ENCODE peak calls at places on chromosomes 1 and 21, in five cellular contexts. One of them, this sample, is unnamed.

GRCh38 chr1:23103001-23103879 is 65.4 kb downstream of the LUZP1 start:
- DNase-seq in LoVo: peak; percentile 14
- DNase-seq in tibial artery: no peak
- DNase-seq in OCI-LY7: peak; percentile 36
- DNase-seq in activated CD4-positive, alpha-beta T cell treated with anti-CD3 and anti-CD28 coated beads, Interleukin-2, amount 10 ng/mL, durations not matched to agents 7 days and 5 days: peak; percentile 33
- DNase-seq in this sample: no peak

GRCh38 chr1:51421961-51422360 is 91.6 kb upstream of the TTC39A start:
- DNase-seq in tibial artery: no peak
- DNase-seq in OCI-LY7: peak; percentile 62
- DNase-seq in LoVo: peak; percentile 19
- DNase-seq in activated CD4-positive, alpha-beta T cell treated with anti-CD3 and anti-CD28 coated beads, Interleukin-2, amount 10 ng/mL, durations not matched to agents 7 days and 5 days: no peak
- DNase-seq in this sample: no peak

GRCh38 chr1:89356658-89357400 is 7.0 kb upstream of the GBP6 start:
- DNase-seq in LoVo: no peak
- DNase-seq in activated CD4-positive, alpha-beta T cell treated with anti-CD3 and anti-CD28 coated beads, Interleukin-2, amount 10 ng/mL, durations not matched to agents 7 days and 5 days: no peak
- DNase-seq in OCI-LY7: no peak
- DNase-seq in tibial artery: no peak
- DNase-seq in this sample: no peak

GRCh38 chr1:32989160-32989894 is 24.7 kb upstream of the RNF19B start:
- DNase-seq in LoVo: peak; percentile 49
- DNase-seq in activated CD4-positive, alpha-beta T cell treated with anti-CD3 and anti-CD28 coated beads, Interleukin-2, amount 10 ng/mL, durations not matched to agents 7 days and 5 days: peak; percentile 32
- DNase-seq in OCI-LY7: no peak
- DNase-seq in tibial artery: peak; percentile 88
- DNase-seq in this sample: no peak

GRCh38 chr1:77541162-77541545 is 141.3 kb downstream of the ZZZ3 start:
- DNase-seq in tibial artery: no peak
- DNase-seq in activated CD4-positive, alpha-beta T cell treated with anti-CD3 and anti-CD28 coated beads, Interleukin-2, amount 10 ng/mL, durations not matched to agents 7 days and 5 days: no peak
- DNase-seq in OCI-LY7: peak; percentile 50
- DNase-seq in LoVo: no peak
- DNase-seq in this sample: no peak

GRCh38 chr1:89965203-89965900 is 29.6 kb upstream of the ZNF326 start:
- DNase-seq in tibial artery: no peak
- DNase-seq in activated CD4-positive, alpha-beta T cell treated with anti-CD3 and anti-CD28 coated beads, Interleukin-2, amount 10 ng/mL, durations not matched to agents 7 days and 5 days: no peak
- DNase-seq in LoVo: no peak
- DNase-seq in OCI-LY7: no peak
- DNase-seq in this sample: no peak

GRCh38 chr1:83849191-83850061 is 149.5 kb downstream of the TTLL7 start:
- DNase-seq in OCI-LY7: no peak
- DNase-seq in tibial artery: no peak
- DNase-seq in LoVo: no peak
- DNase-seq in activated CD4-positive, alpha-beta T cell treated with anti-CD3 and anti-CD28 coated beads, Interleukin-2, amount 10 ng/mL, durations not matched to agents 7 days and 5 days: no peak
- DNase-seq in this sample: peak; percentile 19

GRCh38 chr21:42745511-42746239 is 92.3 kb downstream of the PDE9A start:
- DNase-seq in LoVo: no peak
- DNase-seq in activated CD4-positive, alpha-beta T cell treated with anti-CD3 and anti-CD28 coated beads, Interleukin-2, amount 10 ng/mL, durations not matched to agents 7 days and 5 days: no peak
- DNase-seq in tibial artery: no peak
- DNase-seq in OCI-LY7: no peak
- DNase-seq in this sample: no peak

GRCh38 chr1:112358061-112358770 is 37.8 kb upstream of the CTTNBP2NL start:
- DNase-seq in tibial artery: peak; percentile 28
- DNase-seq in activated CD4-positive, alpha-beta T cell treated with anti-CD3 and anti-CD28 coated beads, Interleukin-2, amount 10 ng/mL, durations not matched to agents 7 days and 5 days: no peak
- DNase-seq in LoVo: no peak
- DNase-seq in OCI-LY7: no peak
- DNase-seq in this sample: no peak

GRCh38 chr1:92538413-92539061 is 51.8 kb upstream of the GFI1 start:
- DNase-seq in activated CD4-positive, alpha-beta T cell treated with anti-CD3 and anti-CD28 coated beads, Interleukin-2, amount 10 ng/mL, durations not matched to agents 7 days and 5 days: peak; percentile 16
- DNase-seq in LoVo: no peak
- DNase-seq in OCI-LY7: no peak
- DNase-seq in tibial artery: no peak
- DNase-seq in this sample: peak; percentile 30

GRCh38 chr1:92484472-92485373 is 2.0 kb downstream of the GFI1 start:
- DNase-seq in tibial artery: no peak
- DNase-seq in LoVo: peak; percentile 31
- DNase-seq in OCI-LY7: peak; percentile 24
- DNase-seq in activated CD4-positive, alpha-beta T cell treated with anti-CD3 and anti-CD28 coated beads, Interleukin-2, amount 10 ng/mL, durations not matched to agents 7 days and 5 days: peak; percentile 65
- DNase-seq in this sample: peak; percentile 75

GRCh38 chr1:106798991-106799390 is 257.5 kb upstream of the PRMT6 start:
- DNase-seq in LoVo: no peak
- DNase-seq in OCI-LY7: no peak
- DNase-seq in activated CD4-positive, alpha-beta T cell treated with anti-CD3 and anti-CD28 coated beads, Interleukin-2, amount 10 ng/mL, durations not matched to agents 7 days and 5 days: no peak
- DNase-seq in tibial artery: no peak
- DNase-seq in this sample: no peak

GRCh38 chr1:40313329-40313957 is 3.6 kb downstream of the COL9A2 start:
- DNase-seq in OCI-LY7: peak; percentile 71
- DNase-seq in tibial artery: no peak
- DNase-seq in LoVo: no peak
- DNase-seq in activated CD4-positive, alpha-beta T cell treated with anti-CD3 and anti-CD28 coated beads, Interleukin-2, amount 10 ng/mL, durations not matched to agents 7 days and 5 days: no peak
- DNase-seq in this sample: peak; percentile 67

GRCh38 chr1:47866631-47867446 is 130.3 kb downstream of the TRABD2B start:
- DNase-seq in activated CD4-positive, alpha-beta T cell treated with anti-CD3 and anti-CD28 coated beads, Interleukin-2, amount 10 ng/mL, durations not matched to agents 7 days and 5 days: no peak
- DNase-seq in LoVo: no peak
- DNase-seq in OCI-LY7: no peak
- DNase-seq in tibial artery: no peak
- DNase-seq in this sample: no peak

GRCh38 chr1:6599141-6599975 is 3.3 kb downstream of the KLHL21 start:
- DNase-seq in activated CD4-positive, alpha-beta T cell treated with anti-CD3 and anti-CD28 coated beads, Interleukin-2, amount 10 ng/mL, durations not matched to agents 7 days and 5 days: peak; percentile 71
- DNase-seq in LoVo: no peak
- DNase-seq in tibial artery: no peak
- DNase-seq in OCI-LY7: peak; percentile 61
- DNase-seq in this sample: no peak

GRCh38 chr1:90402893-90403849 is 313.9 kb downstream of the BARHL2 start:
- DNase-seq in LoVo: peak; percentile 89
- DNase-seq in activated CD4-positive, alpha-beta T cell treated with anti-CD3 and anti-CD28 coated beads, Interleukin-2, amount 10 ng/mL, durations not matched to agents 7 days and 5 days: no peak
- DNase-seq in OCI-LY7: no peak
- DNase-seq in tibial artery: no peak
- DNase-seq in this sample: no peak

GRCh38 chr1:156342556-156342955 is 4.2 kb downstream of the TSACC start:
- DNase-seq in activated CD4-positive, alpha-beta T cell treated with anti-CD3 and anti-CD28 coated beads, Interleukin-2, amount 10 ng/mL, durations not matched to agents 7 days and 5 days: no peak
- DNase-seq in LoVo: no peak
- DNase-seq in tibial artery: no peak
- DNase-seq in OCI-LY7: no peak
- DNase-seq in this sample: no peak

GRCh38 chr1:172380441-172381244 is 39.8 kb upstream of the C1orf105 start:
- DNase-seq in OCI-LY7: peak; percentile 78
- DNase-seq in tibial artery: no peak
- DNase-seq in LoVo: no peak
- DNase-seq in activated CD4-positive, alpha-beta T cell treated with anti-CD3 and anti-CD28 coated beads, Interleukin-2, amount 10 ng/mL, durations not matched to agents 7 days and 5 days: peak; percentile 34
- DNase-seq in this sample: peak; percentile 67

GRCh38 chr1:84122780-84123382 is 21.2 kb upstream of the PRKACB start:
- DNase-seq in LoVo: peak; percentile 44
- DNase-seq in OCI-LY7: peak; percentile 60
- DNase-seq in activated CD4-positive, alpha-beta T cell treated with anti-CD3 and anti-CD28 coated beads, Interleukin-2, amount 10 ng/mL, durations not matched to agents 7 days and 5 days: peak; percentile 71
- DNase-seq in tibial artery: peak; percentile 55
- DNase-seq in this sample: no peak

GRCh38 chr1:109632671-109633346 is 13.2 kb downstream of the AMPD2 start:
- DNase-seq in LoVo: no peak
- DNase-seq in OCI-LY7: no peak
- DNase-seq in tibial artery: no peak
- DNase-seq in activated CD4-positive, alpha-beta T cell treated with anti-CD3 and anti-CD28 coated beads, Interleukin-2, amount 10 ng/mL, durations not matched to agents 7 days and 5 days: peak; percentile 3
- DNase-seq in this sample: no peak

GRCh38 chr1:186977266-186977957 is 148.7 kb downstream of the PLA2G4A start:
- DNase-seq in activated CD4-positive, alpha-beta T cell treated with anti-CD3 and anti-CD28 coated beads, Interleukin-2, amount 10 ng/mL, durations not matched to agents 7 days and 5 days: no peak
- DNase-seq in LoVo: no peak
- DNase-seq in OCI-LY7: no peak
- DNase-seq in tibial artery: no peak
- DNase-seq in this sample: no peak

GRCh38 chr1:147238053-147238902 is 4.2 kb upstream of the CHD1L start:
- DNase-seq in OCI-LY7: no peak
- DNase-seq in tibial artery: no peak
- DNase-seq in activated CD4-positive, alpha-beta T cell treated with anti-CD3 and anti-CD28 coated beads, Interleukin-2, amount 10 ng/mL, durations not matched to agents 7 days and 5 days: no peak
- DNase-seq in LoVo: peak; percentile 67
- DNase-seq in this sample: no peak

GRCh38 chr1:68409426-68409825 is 40.3 kb downstream of the RPE65 start:
- DNase-seq in tibial artery: no peak
- DNase-seq in LoVo: no peak
- DNase-seq in activated CD4-positive, alpha-beta T cell treated with anti-CD3 and anti-CD28 coated beads, Interleukin-2, amount 10 ng/mL, durations not matched to agents 7 days and 5 days: no peak
- DNase-seq in OCI-LY7: no peak
- DNase-seq in this sample: no peak

GRCh38 chr1:37392051-37392450 is 82.3 kb upstream of the ZC3H12A start:
- DNase-seq in tibial artery: no peak
- DNase-seq in activated CD4-positive, alpha-beta T cell treated with anti-CD3 and anti-CD28 coated beads, Interleukin-2, amount 10 ng/mL, durations not matched to agents 7 days and 5 days: no peak
- DNase-seq in LoVo: no peak
- DNase-seq in OCI-LY7: no peak
- DNase-seq in this sample: no peak

GRCh38 chr1:155000475-155000724 is 2.2 kb upstream of the ZBTB7B start:
- DNase-seq in OCI-LY7: no peak
- DNase-seq in activated CD4-positive, alpha-beta T cell treated with anti-CD3 and anti-CD28 coated beads, Interleukin-2, amount 10 ng/mL, durations not matched to agents 7 days and 5 days: no peak
- DNase-seq in tibial artery: peak; percentile 49
- DNase-seq in LoVo: no peak
- DNase-seq in this sample: no peak

GRCh38 chr1:100860397-100860991 is 34.1 kb downstream of the EXTL2 start:
- DNase-seq in OCI-LY7: no peak
- DNase-seq in tibial artery: no peak
- DNase-seq in LoVo: no peak
- DNase-seq in activated CD4-positive, alpha-beta T cell treated with anti-CD3 and anti-CD28 coated beads, Interleukin-2, amount 10 ng/mL, durations not matched to agents 7 days and 5 days: no peak
- DNase-seq in this sample: no peak

GRCh38 chr1:228141082-228141870 is 1.2 kb downstream of the GUK1 start:
- DNase-seq in LoVo: no peak
- DNase-seq in OCI-LY7: peak; percentile 46
- DNase-seq in tibial artery: no peak
- DNase-seq in activated CD4-positive, alpha-beta T cell treated with anti-CD3 and anti-CD28 coated beads, Interleukin-2, amount 10 ng/mL, durations not matched to agents 7 days and 5 days: peak; percentile 51
- DNase-seq in this sample: peak; percentile 39

GRCh38 chr1:220810179-220810653 is 23.5 kb downstream of the MTARC1 start:
- DNase-seq in activated CD4-positive, alpha-beta T cell treated with anti-CD3 and anti-CD28 coated beads, Interleukin-2, amount 10 ng/mL, durations not matched to agents 7 days and 5 days: peak; percentile 74
- DNase-seq in OCI-LY7: peak; percentile 66
- DNase-seq in LoVo: peak; percentile 31
- DNase-seq in tibial artery: peak; percentile 86
- DNase-seq in this sample: peak; percentile 46

GRCh38 chr1:26961826-26962225 is 1.6 kb upstream of the KDF1 start:
- DNase-seq in activated CD4-positive, alpha-beta T cell treated with anti-CD3 and anti-CD28 coated beads, Interleukin-2, amount 10 ng/mL, durations not matched to agents 7 days and 5 days: no peak
- DNase-seq in LoVo: no peak
- DNase-seq in tibial artery: no peak
- DNase-seq in OCI-LY7: no peak
- DNase-seq in this sample: no peak

GRCh38 chr1:58816072-58816746 is 32.4 kb upstream of the JUN start:
- DNase-seq in LoVo: peak; percentile 88
- DNase-seq in activated CD4-positive, alpha-beta T cell treated with anti-CD3 and anti-CD28 coated beads, Interleukin-2, amount 10 ng/mL, durations not matched to agents 7 days and 5 days: peak; percentile 86
- DNase-seq in OCI-LY7: peak; percentile 84
- DNase-seq in tibial artery: peak; percentile 86
- DNase-seq in this sample: peak; percentile 93

GRCh38 chr1:68116643-68117235 is 66.3 kb upstream of the DIRAS3 start:
- DNase-seq in tibial artery: no peak
- DNase-seq in OCI-LY7: peak; percentile 57
- DNase-seq in activated CD4-positive, alpha-beta T cell treated with anti-CD3 and anti-CD28 coated beads, Interleukin-2, amount 10 ng/mL, durations not matched to agents 7 days and 5 days: peak; percentile 53
- DNase-seq in LoVo: peak; percentile 60
- DNase-seq in this sample: no peak

GRCh38 chr1:2224621-2225020 is 3.5 kb upstream of the SKI start:
- DNase-seq in LoVo: no peak
- DNase-seq in OCI-LY7: no peak
- DNase-seq in activated CD4-positive, alpha-beta T cell treated with anti-CD3 and anti-CD28 coated beads, Interleukin-2, amount 10 ng/mL, durations not matched to agents 7 days and 5 days: no peak
- DNase-seq in tibial artery: no peak
- DNase-seq in this sample: peak; percentile 5

This sample was measured in GM06990.